ENCODE peak calls at places on chromosome 12, in seven cellular contexts. P is dorsolateral prefrontal cortex; W is CD4-positive, alpha-beta memory T cell; N is stomach; J is IMR-90; G is kidney; Y is PC-9. I is an unnamed sample.

GRCh38 chr12:95484524-95484923 is 10.6 kb downstream of the METAP2 start:
- DNase-seq in Y (no peak), J (peak; percentile 10), G (no peak), P (no peak), N (no peak), W (no peak), I (no peak)

GRCh38 chr12:109768901-109769670 is 55.5 kb downstream of the FAM222A start:
- DNase-seq in Y (no peak), N (peak; percentile 23), P (peak; percentile 29), G (peak; percentile 71), W (no peak), J (no peak), I (no peak)

GRCh38 chr12:47894068-47894467 is 10.7 kb downstream of the VDR start:
- DNase-seq in W (no peak), N (no peak), P (no peak), Y (no peak), G (no peak), J (no peak), I (no peak)

GRCh38 chr12:63220921-63221320 is 69.9 kb upstream of the AVPR1A start:
- DNase-seq in J (no peak), P (no peak), N (no peak), W (no peak), G (no peak), Y (no peak), I (no peak)

GRCh38 chr12:9925746-9926393 is 6.3 kb downstream of the CLEC2A start:
- DNase-seq in N (no peak), J (peak; percentile 41), Y (peak; percentile 6), P (no peak), G (no peak), W (peak; percentile 46), I (no peak)

GRCh38 chr12:105992849-105993740 is 145.7 kb downstream of the NUAK1 start:
- DNase-seq in Y (no peak), N (no peak), P (no peak), J (peak; percentile 81), W (no peak), G (no peak), I (no peak)

GRCh38 chr12:128797119-128798118 is 26.3 kb downstream of the SLC15A4 start:
- DNase-seq in P (no peak), G (no peak), J (peak; percentile 63), W (no peak), N (no peak), Y (peak; percentile 10), I (no peak)

GRCh38 chr12:9364224-9365176 is 156.3 kb upstream of the PZP start:
- DNase-seq in J (peak; percentile 70), Y (no peak), P (peak; percentile 45), G (no peak), N (no peak), W (peak; percentile 9), I (peak; percentile 92)

GRCh38 chr12:27332407-27333310 is at the start of gene BMAL2:
- DNase-seq in P (no peak), Y (peak; percentile 79), N (peak; percentile 54), J (peak; percentile 43), G (peak; percentile 75), W (peak; percentile 27), I (no peak)

GRCh38 chr12:31267966-31268365 is 58.0 kb downstream of the SINHCAF start:
- DNase-seq in P (no peak), G (no peak), W (no peak), N (no peak), J (no peak), Y (no peak), I (no peak)

GRCh38 chr12:31263661-31264060 is 62.3 kb downstream of the SINHCAF start:
- DNase-seq in W (no peak), P (no peak), Y (no peak), J (no peak), G (no peak), N (no peak), I (no peak)

GRCh38 chr12:31261744-31262143 is 64.2 kb downstream of the SINHCAF start:
- DNase-seq in W (no peak), Y (no peak), G (no peak), N (no peak), J (no peak), P (no peak), I (no peak)

GRCh38 chr12:31260840-31261239 is 65.1 kb downstream of the SINHCAF start:
- DNase-seq in W (no peak), P (no peak), N (no peak), J (no peak), Y (no peak), G (no peak), I (no peak)

DNA sequence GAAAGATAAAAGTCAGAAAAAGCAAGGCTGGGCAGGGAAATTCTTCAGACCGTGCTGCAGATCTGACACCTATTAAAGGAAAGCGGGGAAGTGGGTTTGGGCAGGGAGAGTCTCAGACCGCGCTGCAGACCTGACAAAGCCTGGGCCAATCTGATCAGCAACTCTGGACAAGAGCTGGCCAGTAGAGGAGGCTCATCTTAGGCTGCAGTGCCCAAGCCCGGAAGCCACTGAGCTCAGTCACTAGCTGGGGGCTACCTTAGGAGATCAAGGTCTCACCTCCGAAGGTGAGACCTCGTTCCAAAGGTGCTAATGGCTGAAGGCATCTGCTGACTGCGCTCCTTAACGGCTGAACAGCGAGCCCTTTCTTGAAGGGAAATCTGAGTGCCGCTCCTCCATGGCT is 60.2 kb downstream of the SINHCAF start:
- DNase-seq in N (no peak), G (no peak), J (no peak), W (no peak), Y (no peak), P (no peak), I (no peak)
- H3K27ac ChIP-seq in N (no peak overlapping the region), G (no peak overlapping the region), J (no peak overlapping the region), W (no peak overlapping the region), Y (no peak overlapping the region), P (no peak overlapping the region), I (no peak overlapping the region)

GRCh38 chr12:52878507-52879393 is 26.1 kb downstream of the KRT8 start:
- DNase-seq in P (no peak), Y (no peak), N (no peak), J (no peak), W (no peak), G (no peak), I (no peak)

GRCh38 chr12:52876371-52876770 is 27.6 kb upstream of the KRT78 start:
- DNase-seq in G (peak; percentile 95), J (no peak), P (no peak), Y (no peak), N (peak; percentile 63), W (no peak), I (peak; percentile 94)

GRCh38 chr12:52877242-52877641 is 27.6 kb downstream of the KRT8 start:
- DNase-seq in Y (no peak), G (no peak), W (no peak), J (no peak), P (no peak), N (no peak), I (no peak)

GRCh38 chr12:52874573-52875435 is 26.0 kb upstream of the KRT78 start:
- DNase-seq in G (peak; percentile 37), P (no peak), J (no peak), N (no peak), Y (no peak), W (no peak), I (no peak)

GRCh38 chr12:52879394-52880351 is 25.2 kb downstream of the KRT8 start:
- DNase-seq in P (peak; percentile 82), N (peak; percentile 82), G (peak; percentile 84), W (peak; percentile 66), Y (peak; percentile 80), J (peak; percentile 86), I (no peak)
- H3K27ac ChIP-seq in P (peak overlapping the region; percentile 53), N (peak overlapping the region; percentile 50), G (no peak overlapping the region), W (no peak overlapping the region), Y (peak overlapping the region; percentile 51), J (no peak overlapping the region), I (peak overlapping the region; percentile 99)

GRCh38 chr12:127355061-127355820 is 911.7 kb upstream of the TMEM132C start:
- DNase-seq in P (no peak), J (no peak), N (no peak), W (no peak), G (no peak), Y (no peak), I (no peak)
- H3K27ac ChIP-seq in P (no peak overlapping the region), J (no peak overlapping the region), N (no peak overlapping the region), W (no peak overlapping the region), G (no peak overlapping the region), Y (no peak overlapping the region), I (no peak overlapping the region)

GRCh38 chr12:65895759-65896656 is 71.7 kb downstream of the HMGA2 start:
- DNase-seq in J (no peak), N (no peak), W (no peak), G (no peak), P (no peak), Y (no peak), I (no peak)

GRCh38 chr12:65894127-65894526 is 69.8 kb downstream of the HMGA2 start:
- DNase-seq in N (no peak), W (no peak), J (peak; percentile 67), G (no peak), P (no peak), Y (no peak), I (no peak)

GRCh38 chr12:65894624-65895023 is 70.3 kb downstream of the HMGA2 start:
- DNase-seq in P (no peak), J (no peak), G (no peak), N (no peak), W (no peak), Y (no peak), I (no peak)

GRCh38 chr12:65896743-65897142 is 72.5 kb downstream of the HMGA2 start:
- DNase-seq in J (no peak), G (no peak), N (no peak), W (no peak), P (no peak), Y (no peak), I (no peak)

DNA sequence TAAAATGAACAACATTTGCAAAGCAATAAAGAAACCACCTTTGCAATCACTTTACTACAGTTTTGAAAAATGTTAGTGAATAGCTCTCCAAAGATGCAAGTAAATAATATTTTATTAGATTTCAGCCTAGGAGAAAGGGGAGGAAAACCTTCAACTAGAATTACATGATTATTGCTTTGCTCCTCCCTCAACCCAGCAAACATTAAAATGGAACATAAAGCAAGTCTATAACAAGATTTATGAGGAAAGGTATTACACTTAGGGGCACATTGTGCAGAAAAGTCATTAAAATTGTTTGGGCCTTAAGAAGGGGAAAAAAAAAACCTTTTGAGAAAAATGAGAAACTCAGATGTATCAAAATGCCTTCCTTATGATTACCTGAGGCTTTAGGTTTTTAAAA is 70.7 kb downstream of the HMGA2 start:
- DNase-seq in W (no peak), J (no peak), Y (no peak), N (no peak), P (no peak), G (no peak), I (no peak)
- H3K27ac ChIP-seq in W (no peak overlapping the region), J (no peak overlapping the region), Y (peak overlapping the region; percentile 13), N (no peak overlapping the region), P (no peak overlapping the region), G (no peak overlapping the region), I (peak overlapping the region; percentile 76)

DNA sequence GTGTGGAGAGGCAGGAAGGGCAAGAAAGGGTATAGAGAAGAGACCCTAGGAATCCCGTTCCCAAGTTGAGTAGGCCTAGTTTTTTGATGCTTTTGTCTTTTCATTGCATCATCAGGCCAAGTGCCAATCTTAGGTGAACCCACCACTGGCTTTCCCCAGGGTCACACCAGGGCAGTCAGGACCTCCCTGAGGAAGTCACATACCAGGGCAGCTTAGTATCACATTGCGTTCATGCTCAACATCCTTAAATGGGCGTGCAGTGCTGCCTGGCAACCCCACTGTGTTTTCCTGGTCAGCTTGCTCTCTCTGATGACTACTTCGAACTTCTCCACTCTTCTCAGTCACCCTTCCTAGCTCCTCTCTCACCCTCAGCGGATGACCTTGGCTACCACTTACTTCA is 9.0 kb downstream of the ASIC1 start:
- DNase-seq in J (peak; percentile 90), P (no peak), G (peak; percentile 57), N (no peak), W (no peak), Y (peak; percentile 52), I (no peak)
- H3K27ac ChIP-seq in J (peak overlapping the region; percentile 61), P (no peak overlapping the region), G (no peak overlapping the region), N (peak overlapping the region; percentile 48), W (no peak overlapping the region), Y (no peak overlapping the region), I (no peak overlapping the region)